ENCODE peak calls at places on chromosomes 2 and 18, in seven cellular contexts. One of them, this sample, is unnamed.

GRCh38 chr2:150554046-150554445 is 66.6 kb upstream of the RND3 start:
- DNase-seq in choroid plexus epithelial cell: no peak
- DNase-seq in foreskin fibroblast: no peak
- DNase-seq in BJ: no peak
- DNase-seq in OCI-LY7: no peak
- DNase-seq in A549: no peak
- DNase-seq in hepatocyte: no peak
- DNase-seq in this sample: no peak

GRCh38 chr2:43010428-43011141 is 215.8 kb downstream of the ZFP36L2 start:
- DNase-seq in choroid plexus epithelial cell: no peak
- DNase-seq in foreskin fibroblast: no peak
- DNase-seq in BJ: no peak
- DNase-seq in OCI-LY7: no peak
- DNase-seq in A549: no peak
- DNase-seq in hepatocyte: no peak
- DNase-seq in this sample: peak

GRCh38 chr2:19902272-19902730 is 518 bp upstream of the TTC32 start:
- DNase-seq in choroid plexus epithelial cell: peak
- DNase-seq in foreskin fibroblast: no peak
- DNase-seq in BJ: no peak
- DNase-seq in OCI-LY7: no peak
- DNase-seq in A549: peak
- DNase-seq in hepatocyte: no peak
- DNase-seq in this sample: no peak

GRCh38 chr2:241867776-241868420 is 1.6 kb upstream of the RTP5 start:
- DNase-seq in choroid plexus epithelial cell: no peak
- DNase-seq in foreskin fibroblast: no peak
- DNase-seq in BJ: no peak
- DNase-seq in OCI-LY7: no peak
- DNase-seq in A549: no peak
- DNase-seq in hepatocyte: no peak
- DNase-seq in this sample: no peak

GRCh38 chr2:54065411-54065810 is 50.0 kb upstream of the ACYP2 start:
- DNase-seq in choroid plexus epithelial cell: peak
- DNase-seq in foreskin fibroblast: peak
- DNase-seq in BJ: peak
- DNase-seq in OCI-LY7: no peak
- DNase-seq in A549: no peak
- DNase-seq in hepatocyte: no peak
- DNase-seq in this sample: peak

GRCh38 chr2:168603439-168603961 is 147.4 kb downstream of the CERS6 start:
- DNase-seq in choroid plexus epithelial cell: peak
- DNase-seq in foreskin fibroblast: no peak
- DNase-seq in BJ: no peak
- DNase-seq in OCI-LY7: no peak
- DNase-seq in A549: no peak
- DNase-seq in hepatocyte: no peak
- DNase-seq in this sample: no peak

GRCh38 chr2:146489386-146489785 is 1355.4 kb upstream of the ACVR2A start:
- DNase-seq in choroid plexus epithelial cell: peak
- DNase-seq in foreskin fibroblast: no peak
- DNase-seq in BJ: no peak
- DNase-seq in OCI-LY7: no peak
- DNase-seq in A549: no peak
- DNase-seq in hepatocyte: no peak
- DNase-seq in this sample: peak

GRCh38 chr2:46850742-46851141 is 64.9 kb downstream of the MCFD2 start:
- DNase-seq in choroid plexus epithelial cell: peak
- DNase-seq in foreskin fibroblast: no peak
- DNase-seq in BJ: no peak
- DNase-seq in OCI-LY7: no peak
- DNase-seq in A549: no peak
- DNase-seq in hepatocyte: peak
- DNase-seq in this sample: peak

GRCh38 chr2:187900023-187900422 is 345.8 kb upstream of the TFPI start:
- DNase-seq in choroid plexus epithelial cell: peak
- DNase-seq in foreskin fibroblast: no peak
- DNase-seq in BJ: peak
- DNase-seq in OCI-LY7: no peak
- DNase-seq in A549: no peak
- DNase-seq in hepatocyte: no peak
- DNase-seq in this sample: peak

GRCh38 chr2:16170675-16171424 is 230.5 kb downstream of the MYCN start:
- DNase-seq in choroid plexus epithelial cell: no peak
- DNase-seq in foreskin fibroblast: no peak
- DNase-seq in BJ: no peak
- DNase-seq in OCI-LY7: no peak
- DNase-seq in A549: no peak
- DNase-seq in hepatocyte: no peak
- DNase-seq in this sample: no peak

GRCh38 chr2:173226899-173227692 is 127.6 kb upstream of the CDCA7 start:
- DNase-seq in choroid plexus epithelial cell: no peak
- DNase-seq in foreskin fibroblast: no peak
- DNase-seq in BJ: no peak
- DNase-seq in OCI-LY7: no peak
- DNase-seq in A549: no peak
- DNase-seq in hepatocyte: no peak
- DNase-seq in this sample: no peak

GRCh38 chr2:111703759-111704158 is 180.2 kb downstream of the ANAPC1 start:
- DNase-seq in choroid plexus epithelial cell: no peak
- DNase-seq in foreskin fibroblast: no peak
- DNase-seq in BJ: no peak
- DNase-seq in OCI-LY7: peak
- DNase-seq in A549: no peak
- DNase-seq in hepatocyte: no peak
- DNase-seq in this sample: no peak

GRCh38 chr2:18262601-18263000 is 297.9 kb downstream of the RDH14 start:
- DNase-seq in choroid plexus epithelial cell: peak
- DNase-seq in foreskin fibroblast: no peak
- DNase-seq in BJ: no peak
- DNase-seq in OCI-LY7: no peak
- DNase-seq in A549: no peak
- DNase-seq in hepatocyte: no peak
- DNase-seq in this sample: no peak

GRCh38 chr2:69518836-69519235 is 81.6 kb upstream of the NFU1 start:
- DNase-seq in choroid plexus epithelial cell: no peak
- DNase-seq in foreskin fibroblast: no peak
- DNase-seq in BJ: no peak
- DNase-seq in OCI-LY7: no peak
- DNase-seq in A549: no peak
- DNase-seq in hepatocyte: peak
- DNase-seq in this sample: peak

GRCh38 chr18:38369772-38370690 is 804.4 kb upstream of the CELF4 start:
- DNase-seq in choroid plexus epithelial cell: no peak
- DNase-seq in foreskin fibroblast: no peak
- DNase-seq in BJ: no peak
- DNase-seq in OCI-LY7: no peak
- DNase-seq in A549: no peak
- DNase-seq in hepatocyte: no peak
- DNase-seq in this sample: peak

GRCh38 chr2:144759746-144760145 is 239.8 kb upstream of the ZEB2 start:
- DNase-seq in choroid plexus epithelial cell: no peak
- DNase-seq in foreskin fibroblast: no peak
- DNase-seq in BJ: no peak
- DNase-seq in OCI-LY7: no peak
- DNase-seq in A549: no peak
- DNase-seq in hepatocyte: no peak
- DNase-seq in this sample: no peak

GRCh38 chr2:195364015-195364965 is 292.7 kb upstream of the SLC39A10 start:
- DNase-seq in choroid plexus epithelial cell: peak
- DNase-seq in foreskin fibroblast: peak
- DNase-seq in BJ: no peak
- DNase-seq in OCI-LY7: no peak
- DNase-seq in A549: no peak
- DNase-seq in hepatocyte: no peak
- DNase-seq in this sample: peak

GRCh38 chr18:75228967-75229366 is 18.4 kb downstream of the TSHZ1 start:
- DNase-seq in choroid plexus epithelial cell: no peak
- DNase-seq in foreskin fibroblast: no peak
- DNase-seq in BJ: no peak
- DNase-seq in OCI-LY7: no peak
- DNase-seq in A549: no peak
- DNase-seq in hepatocyte: no peak
- DNase-seq in this sample: no peak

DNA sequence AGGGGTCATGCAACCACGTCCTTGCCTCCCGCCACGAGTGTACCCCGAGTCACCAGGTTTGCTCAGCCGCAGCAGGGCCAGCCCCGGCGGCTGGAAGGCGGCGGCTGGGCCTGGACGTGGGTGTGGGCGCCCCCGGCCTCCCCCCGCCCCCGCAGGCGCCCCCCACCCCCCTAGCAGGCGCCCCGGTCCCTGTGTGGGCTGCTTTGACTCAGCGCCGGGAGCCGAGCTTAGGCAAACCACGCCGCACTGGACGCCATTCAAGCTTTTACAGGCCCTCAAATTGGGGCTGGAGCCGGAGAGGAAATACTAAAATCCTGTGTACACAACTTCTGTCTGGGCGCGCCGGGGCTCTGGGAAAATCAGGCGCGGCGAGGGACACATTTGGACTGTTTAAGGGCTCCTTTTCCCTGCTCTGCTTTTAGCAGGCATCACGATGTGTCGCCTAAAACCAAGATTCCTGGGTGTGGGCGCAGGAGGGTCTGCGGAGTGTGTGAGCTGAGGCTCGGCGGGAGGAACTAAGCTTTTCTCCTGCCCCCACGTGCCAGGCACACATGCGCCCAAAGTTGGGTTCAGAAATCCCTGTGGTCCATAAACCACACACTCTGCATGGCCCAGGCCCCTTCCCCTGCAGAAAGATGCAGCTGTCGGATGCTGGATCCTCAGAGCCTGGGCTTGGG is 57.5 kb downstream of the ATOH8 start:
- DNase-seq in choroid plexus epithelial cell: peak
- DNase-seq in foreskin fibroblast: no peak
- DNase-seq in BJ: no peak
- DNase-seq in OCI-LY7: no peak
- DNase-seq in A549: no peak
- DNase-seq in hepatocyte: peak
- DNase-seq in this sample: peak
- H3K4me3 ChIP-seq in choroid plexus epithelial cell: no peak
- H3K4me3 ChIP-seq in foreskin fibroblast: no peak
- H3K4me3 ChIP-seq in BJ: no peak
- H3K4me3 ChIP-seq in OCI-LY7: no peak
- H3K4me3 ChIP-seq in A549: no peak
- H3K4me3 ChIP-seq in hepatocyte: no peak
- H3K4me3 ChIP-seq in this sample: no peak

DNA sequence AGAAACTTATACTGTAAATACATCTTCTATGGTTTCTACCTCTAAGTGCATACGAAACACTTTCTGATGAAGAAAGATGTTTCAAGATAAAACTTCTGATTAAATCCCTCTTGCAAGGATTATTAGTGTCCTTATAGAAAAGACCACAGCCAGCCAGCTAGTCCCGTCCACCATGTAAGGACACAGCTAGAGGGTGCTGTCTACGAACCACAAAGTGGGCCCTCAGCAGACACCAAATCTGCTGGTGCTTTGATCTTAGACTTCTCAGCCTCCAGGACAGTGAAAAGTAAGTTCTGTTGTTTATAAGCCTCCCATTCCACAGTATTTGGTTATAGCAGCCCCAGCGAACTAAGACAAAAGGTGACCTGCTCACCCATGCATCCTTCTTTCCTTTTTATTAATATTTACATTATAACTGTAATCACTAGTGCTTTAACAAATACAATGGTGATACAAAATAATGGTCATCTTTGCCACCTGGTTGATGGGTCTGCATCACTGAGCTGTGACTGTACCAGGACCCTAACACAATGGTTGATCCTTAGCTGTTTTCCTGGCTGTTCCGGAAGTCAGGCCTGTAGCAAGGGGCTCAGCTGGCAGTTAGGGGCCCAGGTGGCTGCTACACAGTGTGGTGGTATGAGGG is 108.4 kb upstream of the SMAD7 start:
- DNase-seq in choroid plexus epithelial cell: peak
- DNase-seq in foreskin fibroblast: no peak
- DNase-seq in BJ: no peak
- DNase-seq in OCI-LY7: peak
- DNase-seq in A549: no peak
- DNase-seq in hepatocyte: no peak
- DNase-seq in this sample: no peak
- TF ChIP-seq CTCF in choroid plexus epithelial cell: peak
- TF ChIP-seq CTCF in foreskin fibroblast: peak
- TF ChIP-seq CTCF in BJ: no peak
- TF ChIP-seq CTCF in OCI-LY7: peak
- TF ChIP-seq CTCF in A549: peak
- TF ChIP-seq CTCF in hepatocyte: peak
- TF ChIP-seq CTCF in this sample: no peak

GRCh38 chr2:142876423-142876822 is 1.0 kb upstream of the KYNU start:
- DNase-seq in choroid plexus epithelial cell: peak
- DNase-seq in foreskin fibroblast: no peak
- DNase-seq in BJ: no peak
- DNase-seq in OCI-LY7: no peak
- DNase-seq in A549: no peak
- DNase-seq in hepatocyte: no peak
- DNase-seq in this sample: peak

GRCh38 chr2:142879191-142879590 is 1.7 kb downstream of the KYNU start:
- DNase-seq in choroid plexus epithelial cell: no peak
- DNase-seq in foreskin fibroblast: no peak
- DNase-seq in BJ: no peak
- DNase-seq in OCI-LY7: no peak
- DNase-seq in A549: no peak
- DNase-seq in hepatocyte: no peak
- DNase-seq in this sample: no peak

GRCh38 chr2:142875642-142876041 is 1.8 kb upstream of the KYNU start:
- DNase-seq in choroid plexus epithelial cell: peak
- DNase-seq in foreskin fibroblast: no peak
- DNase-seq in BJ: no peak
- DNase-seq in OCI-LY7: no peak
- DNase-seq in A549: no peak
- DNase-seq in hepatocyte: no peak
- DNase-seq in this sample: peak

GRCh38 chr2:142878061-142878741 is 737 bp downstream of the KYNU start:
- DNase-seq in choroid plexus epithelial cell: no peak
- DNase-seq in foreskin fibroblast: no peak
- DNase-seq in BJ: no peak
- DNase-seq in OCI-LY7: no peak
- DNase-seq in A549: no peak
- DNase-seq in hepatocyte: no peak
- DNase-seq in this sample: no peak

DNA sequence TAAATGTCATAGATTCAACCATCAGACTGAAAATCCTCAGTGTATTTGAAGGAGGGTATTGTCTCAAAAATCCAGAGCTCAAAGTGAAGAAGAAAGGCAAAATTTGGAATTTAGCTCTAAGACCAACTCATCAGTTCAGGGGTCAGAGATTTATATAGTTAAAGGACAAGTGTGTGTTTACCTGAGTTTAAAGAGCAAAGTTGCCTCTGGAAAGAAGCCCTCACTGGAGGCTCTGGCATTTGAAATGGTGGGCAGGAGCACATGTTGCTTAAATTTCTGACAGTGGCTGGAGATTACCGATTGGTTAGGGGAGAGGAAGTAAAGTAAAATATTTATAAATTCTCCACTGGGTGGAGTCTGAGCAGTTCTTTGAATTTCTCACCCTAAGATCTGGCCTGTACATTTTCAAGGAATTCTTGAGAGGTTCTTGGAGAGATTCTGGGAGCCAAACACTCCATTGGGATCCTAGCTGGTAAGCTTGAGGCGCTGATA is at the start of gene KYNU:
- DNase-seq in choroid plexus epithelial cell: peak
- DNase-seq in foreskin fibroblast: no peak
- DNase-seq in BJ: no peak
- DNase-seq in OCI-LY7: no peak
- DNase-seq in A549: no peak
- DNase-seq in hepatocyte: peak
- DNase-seq in this sample: peak
- H3K4me3 ChIP-seq in choroid plexus epithelial cell: peak
- H3K4me3 ChIP-seq in foreskin fibroblast: no peak
- H3K4me3 ChIP-seq in BJ: no peak
- H3K4me3 ChIP-seq in OCI-LY7: no peak
- H3K4me3 ChIP-seq in A549: peak
- H3K4me3 ChIP-seq in hepatocyte: peak
- H3K4me3 ChIP-seq in this sample: peak

GRCh38 chr18:3720818-3721545 is 271.0 kb downstream of the TGIF1 start:
- DNase-seq in choroid plexus epithelial cell: no peak
- DNase-seq in foreskin fibroblast: no peak
- DNase-seq in BJ: no peak
- DNase-seq in OCI-LY7: peak
- DNase-seq in A549: no peak
- DNase-seq in hepatocyte: peak
- DNase-seq in this sample: peak
- TF ChIP-seq CTCF in choroid plexus epithelial cell: no peak
- TF ChIP-seq CTCF in foreskin fibroblast: no peak
- TF ChIP-seq CTCF in BJ: no peak
- TF ChIP-seq CTCF in OCI-LY7: no peak
- TF ChIP-seq CTCF in A549: no peak
- TF ChIP-seq CTCF in hepatocyte: no peak
- TF ChIP-seq CTCF in this sample: no peak

This sample was measured in epithelial cell of esophagus.